ENCODE peak calls at places on chromosomes 1 and 21, in six cellular contexts. Q is PC-3, M is mesothelial cell of epicardium, R is Calu3, O is neural progenitor cell, Y is thoracic aorta. B is an unnamed sample.

GRCh38 chr1:106524631-106525030 is 531.8 kb upstream of the PRMT6 start:
- DNase-seq in Q (no peak), M (no peak), R (no peak), O (no peak), Y (no peak), B (no peak)

GRCh38 chr1:65818966-65819365 is 26.3 kb downstream of the PDE4B start:
- DNase-seq in Q (no peak), M (no peak), R (no peak), O (no peak), Y (no peak), B (no peak)

GRCh38 chr1:176466514-176466913 is 3.5 kb downstream of the PAPPA2 start:
- DNase-seq in Q (peak), M (no peak), R (peak), O (peak), Y (no peak), B (peak)

GRCh38 chr1:85137660-85138059 is 63.2 kb downstream of the SYDE2 start:
- DNase-seq in Q (no peak), M (no peak), R (peak), O (no peak), Y (no peak), B (no peak)

GRCh38 chr21:22806278-22806677 is 1808.1 kb downstream of the NCAM2 start:
- DNase-seq in Q (no peak), M (no peak), R (no peak), O (no peak), Y (no peak), B (no peak)

GRCh38 chr21:45012661-45013270 is 61.6 kb upstream of the ADARB1 start:
- DNase-seq in Q (no peak), M (no peak), R (peak), O (peak), Y (no peak), B (no peak)

GRCh38 chr1:245182028-245182427 is 27.2 kb downstream of the KIF26B start:
- DNase-seq in Q (no peak), M (no peak), R (no peak), O (no peak), Y (no peak), B (no peak)

GRCh38 chr21:44294391-44295162 is 5.3 kb upstream of the PFKL start:
- DNase-seq in Q (no peak), M (no peak), R (no peak), O (no peak), Y (no peak), B (no peak)

DNA sequence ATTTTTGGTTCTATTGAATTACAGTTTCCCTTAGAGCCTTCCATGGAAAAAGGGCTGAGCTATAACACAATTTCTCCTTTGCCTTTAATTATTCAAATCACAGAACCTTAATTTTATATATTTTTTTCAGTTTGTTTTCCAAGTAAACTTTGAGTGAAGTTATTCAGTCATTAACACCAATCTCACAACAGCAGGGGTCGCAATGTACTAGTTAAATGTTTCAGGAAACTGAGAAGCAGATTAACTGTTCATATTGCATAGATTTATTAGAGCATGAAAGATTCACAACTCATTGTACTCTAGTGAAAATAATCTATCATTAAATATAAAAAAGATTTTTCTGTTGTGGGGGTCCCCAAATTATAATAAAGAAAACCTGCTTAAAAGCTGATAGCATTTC is 64.1 kb downstream of the KIFAP3 start:
- DNase-seq in Q (peak), M (no peak), R (peak), O (peak), Y (no peak), B (peak)
- TF ChIP-seq CTCF in Q (peak), M (peak), R (peak), O (peak), Y (peak), B (peak)

DNA sequence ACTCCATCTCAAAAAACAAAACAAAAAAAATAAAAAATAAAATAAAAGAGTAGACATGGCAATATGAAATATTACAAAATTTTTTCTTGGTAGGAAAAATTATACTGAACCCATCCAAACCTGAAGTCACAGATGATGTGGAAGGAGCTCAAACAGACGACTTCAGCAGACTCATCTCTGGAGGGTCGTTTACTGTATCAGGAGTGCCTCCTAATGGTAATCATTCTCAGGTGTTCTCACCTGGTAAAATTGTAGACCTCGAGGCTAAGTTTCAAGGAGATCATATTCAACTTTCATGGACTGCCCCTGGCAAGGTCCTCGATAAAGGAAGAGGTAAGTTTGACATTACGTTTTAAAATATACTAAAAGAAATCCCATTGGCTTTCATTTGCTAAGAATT is 54.3 kb upstream of the SH3GLB1 start:
- DNase-seq in Q (no peak), M (no peak), R (no peak), O (no peak), Y (no peak), B (no peak)
- TF ChIP-seq CTCF in Q (no peak), M (no peak), R (no peak), O (no peak), Y (no peak), B (no peak)

GRCh38 chr1:20114021-20114648 is 5.2 kb downstream of the PLA2G2D start:
- DNase-seq in Q (no peak), M (no peak), R (no peak), O (no peak), Y (no peak), B (no peak)

GRCh38 chr1:20119351-20119750 is at the start of gene PLA2G2D:
- DNase-seq in Q (no peak), M (no peak), R (no peak), O (no peak), Y (no peak), B (no peak)

GRCh38 chr1:20115916-20116315 is 3.4 kb downstream of the PLA2G2D start:
- DNase-seq in Q (no peak), M (no peak), R (no peak), O (no peak), Y (no peak), B (no peak)

GRCh38 chr1:20112279-20113000 is 6.9 kb downstream of the PLA2G2D start:
- DNase-seq in Q (no peak), M (no peak), R (no peak), O (no peak), Y (no peak), B (no peak)

DNA sequence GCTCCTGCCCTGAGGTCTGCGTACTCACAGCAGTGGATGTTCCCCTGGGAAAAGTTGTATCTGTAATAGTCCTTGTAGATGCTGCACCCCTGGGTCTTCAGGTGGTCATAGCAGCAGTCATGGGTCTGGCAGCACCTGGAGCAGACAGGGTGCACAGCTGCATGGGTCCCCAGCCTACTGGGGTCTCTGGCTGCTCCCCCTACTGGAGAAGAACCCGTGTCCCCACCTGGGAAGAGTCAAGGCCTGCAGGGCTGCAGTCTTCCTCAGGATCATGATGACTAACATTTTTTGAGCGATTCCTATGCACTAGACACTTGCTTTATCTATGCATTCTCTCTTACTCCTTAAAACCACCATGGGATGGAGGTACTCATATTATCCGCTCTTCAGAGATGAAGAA is 3.9 kb downstream of the PLA2G2D start:
- DNase-seq in Q (no peak), M (no peak), R (no peak), O (no peak), Y (no peak), B (no peak)
- TF ChIP-seq CTCF in Q (no peak), M (no peak), R (no peak), O (peak), Y (no peak), B (no peak)

GRCh38 chr1:9269078-9269501 is 23.6 kb upstream of the SPSB1 start:
- DNase-seq in Q (peak), M (no peak), R (no peak), O (no peak), Y (no peak), B (no peak)
- TF ChIP-seq CTCF in Q (peak), M (no peak), R (no peak), O (no peak), Y (no peak), B (no peak)

GRCh38 chr1:207423560-207424292 is 30.4 kb upstream of the CR2 start:
- DNase-seq in Q (peak), M (no peak), R (peak), O (peak), Y (no peak), B (no peak)
- TF ChIP-seq CTCF in Q (no peak), M (no peak), R (no peak), O (peak), Y (no peak), B (peak)

GRCh38 chr1:40817791-40818263 is 34.2 kb downstream of the KCNQ4 start:
- DNase-seq in Q (no peak), M (no peak), R (no peak), O (no peak), Y (no peak), B (no peak)

GRCh38 chr1:40818264-40818961 is 34.8 kb downstream of the KCNQ4 start:
- DNase-seq in Q (no peak), M (no peak), R (no peak), O (peak), Y (no peak), B (peak)

GRCh38 chr1:40820911-40821693 is 37.5 kb downstream of the KCNQ4 start:
- DNase-seq in Q (no peak), M (no peak), R (no peak), O (no peak), Y (no peak), B (no peak)

GRCh38 chr1:40819101-40819500 is 35.5 kb downstream of the KCNQ4 start:
- DNase-seq in Q (no peak), M (no peak), R (no peak), O (no peak), Y (no peak), B (no peak)

DNA sequence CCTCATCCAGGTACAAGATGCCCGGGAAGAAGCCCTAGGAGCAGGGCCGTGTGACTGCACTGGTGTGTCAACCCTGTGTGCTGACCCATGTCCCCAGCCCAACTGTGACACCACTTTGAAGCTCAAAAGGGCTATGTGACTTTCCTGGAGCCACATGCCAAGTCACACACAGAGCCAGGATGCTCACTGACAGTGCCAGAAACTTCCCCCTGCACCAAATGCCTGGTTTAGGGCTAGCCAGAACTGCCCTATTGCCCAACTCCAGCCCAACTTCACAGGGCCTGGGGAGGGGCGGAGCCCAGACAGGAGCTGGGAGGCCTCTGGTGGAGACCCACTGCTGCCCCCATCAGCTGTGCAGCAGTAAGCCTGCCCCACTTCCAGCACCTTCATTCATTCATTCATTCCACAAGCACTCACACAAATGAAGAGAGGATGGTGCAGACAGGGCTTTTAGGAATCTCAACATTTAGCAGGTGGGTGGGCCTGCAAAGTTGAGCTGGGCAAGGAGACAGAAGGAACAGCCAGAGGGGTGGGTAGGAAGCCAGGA is 36.7 kb downstream of the KCNQ4 start:
- DNase-seq in Q (no peak), M (no peak), R (no peak), O (peak), Y (no peak), B (no peak)
- TF ChIP-seq CTCF in Q (no peak), M (no peak), R (no peak), O (peak), Y (no peak), B (no peak)

DNA sequence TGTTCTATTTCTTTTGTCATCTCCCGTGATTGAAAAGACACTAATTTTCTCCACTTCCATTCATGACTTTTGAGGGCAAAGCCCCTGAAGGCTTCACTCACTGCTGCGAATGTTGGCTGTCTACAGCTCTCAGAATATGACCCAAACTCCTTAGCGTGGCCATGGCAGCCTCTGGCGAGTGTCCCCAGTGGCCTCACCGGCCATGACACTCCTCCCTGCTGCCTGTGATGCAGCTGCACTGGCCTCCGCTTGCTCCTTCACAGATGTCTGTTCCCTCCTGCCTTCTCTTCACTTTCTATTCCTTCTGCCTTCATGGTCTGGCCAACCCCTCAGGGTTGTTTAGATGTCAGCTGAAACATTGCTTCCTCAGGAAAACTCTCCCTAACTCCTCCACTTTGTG is 30.8 kb upstream of the PTPRF start:
- DNase-seq in Q (no peak), M (no peak), R (no peak), O (no peak), Y (no peak), B (no peak)
- TF ChIP-seq CTCF in Q (no peak), M (no peak), R (no peak), O (no peak), Y (no peak), B (no peak)

GRCh38 chr1:37807555-37808368 is at the start of the genes C1orf122 and YRDC:
- DNase-seq in Q (peak), M (peak), R (peak), O (peak), Y (peak), B (peak)

GRCh38 chr1:37807220-37807554 is 403 bp upstream of the C1orf122 start:
- DNase-seq in Q (no peak), M (no peak), R (no peak), O (no peak), Y (no peak), B (no peak)

GRCh38 chr1:37809942-37810341 is 1.9 kb upstream of the YRDC start:
- DNase-seq in Q (no peak), M (no peak), R (no peak), O (no peak), Y (no peak), B (no peak)

GRCh38 chr1:37811027-37811655 is 3.1 kb upstream of the YRDC start:
- DNase-seq in Q (peak), M (peak), R (peak), O (peak), Y (no peak), B (peak)

DNA sequence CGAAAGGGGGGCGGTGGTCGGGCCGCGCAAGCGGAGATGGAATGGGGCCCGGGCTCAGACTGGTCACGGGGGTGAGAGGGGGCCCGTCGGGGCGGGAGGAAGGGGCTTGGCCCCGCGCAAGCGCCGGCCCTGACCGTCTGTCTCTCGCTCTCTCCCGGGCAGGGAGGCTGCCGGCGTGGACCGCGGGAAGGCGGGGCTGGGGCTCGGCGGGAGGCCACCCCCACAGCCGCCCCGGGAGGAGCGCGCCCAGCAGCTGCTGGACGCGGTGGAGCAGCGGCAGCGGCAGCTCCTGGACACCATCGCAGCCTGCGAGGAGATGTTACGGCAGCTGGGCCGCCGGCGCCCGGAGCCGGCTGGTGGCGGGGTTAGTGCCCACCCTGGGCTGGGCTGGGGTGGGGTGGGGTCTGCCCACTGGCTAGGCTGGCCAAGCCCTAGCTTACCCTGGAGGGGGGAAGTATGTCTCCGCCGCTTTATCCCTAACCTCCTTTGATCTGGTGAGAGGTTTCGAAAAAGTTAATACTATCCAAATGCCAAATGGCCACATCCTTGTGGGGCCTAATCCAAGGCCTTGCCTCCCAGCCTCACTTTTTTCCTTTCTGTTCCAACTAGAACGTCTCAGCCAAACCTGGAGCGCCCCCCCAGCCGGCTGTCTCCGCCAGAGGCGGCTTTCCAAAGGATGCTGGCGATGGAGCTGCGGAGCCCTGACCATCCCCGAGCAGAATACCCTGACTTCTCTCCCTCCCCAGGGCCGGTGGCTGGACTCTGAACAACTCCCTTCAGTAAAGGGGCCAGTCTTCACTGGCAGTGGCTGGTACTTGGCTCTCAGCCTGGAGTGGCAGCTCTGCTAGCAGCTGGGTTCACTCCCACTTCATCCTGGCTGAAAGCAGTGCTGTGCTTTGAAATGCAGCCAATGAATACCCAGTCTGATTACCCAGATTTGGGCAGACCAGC is 636 bp upstream of the YRDC start:
- DNase-seq in Q (peak), M (peak), R (peak), O (peak), Y (peak), B (peak)
- TF ChIP-seq CTCF in Q (no peak), M (no peak), R (no peak), O (peak), Y (no peak), B (no peak)

GRCh38 chr1:166088572-166088955 is 78.2 kb downstream of the FAM78B start:
- DNase-seq in Q (no peak), M (no peak), R (no peak), O (no peak), Y (no peak), B (no peak)

GRCh38 chr1:166086113-166086908 is 80.5 kb downstream of the FAM78B start:
- DNase-seq in Q (no peak), M (no peak), R (no peak), O (no peak), Y (no peak), B (no peak)

GRCh38 chr1:166087734-166088571 is 78.8 kb downstream of the FAM78B start:
- DNase-seq in Q (no peak), M (no peak), R (no peak), O (no peak), Y (no peak), B (no peak)

GRCh38 chr1:166090244-166090643 is 76.6 kb downstream of the FAM78B start:
- DNase-seq in Q (no peak), M (no peak), R (no peak), O (no peak), Y (no peak), B (no peak)

DNA sequence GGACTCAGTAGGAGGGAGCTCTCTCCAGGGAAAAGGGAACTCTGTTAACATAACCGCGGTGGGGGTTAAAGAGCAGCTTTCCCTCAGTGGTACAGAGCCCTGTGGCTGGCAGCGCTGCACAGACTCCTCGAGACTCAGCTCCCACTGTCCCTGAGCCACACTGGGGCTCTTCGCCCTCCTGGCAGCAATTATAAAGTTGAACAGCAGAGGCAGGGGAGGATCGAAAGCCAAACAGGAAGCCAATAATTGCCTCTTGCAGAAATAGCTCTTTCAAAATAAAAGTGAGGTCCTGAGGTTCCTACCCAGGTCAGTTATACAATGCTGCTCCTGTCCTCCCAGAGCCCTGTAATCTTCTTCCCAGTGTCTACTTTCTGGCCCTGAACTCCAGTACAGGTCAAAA is 77.0 kb downstream of the FAM78B start:
- DNase-seq in Q (no peak), M (no peak), R (no peak), O (no peak), Y (no peak), B (peak)
- TF ChIP-seq CTCF in Q (no peak), M (no peak), R (no peak), O (no peak), Y (no peak), B (peak)